ENCODE peak calls at places on chromosomes 4 and X, in eight cellular contexts. K, D, P, X, H, U, G and T are unnamed samples.

GRCh38 chr4:159071969-159072765 is 30.7 kb upstream of the RAPGEF2 start:
- DNase-seq in H (no peak), D (no peak), G (no peak), K (no peak), U (no peak), X (no peak), P (no peak), T (no peak)

GRCh38 chr4:150242820-150243458 is 164.7 kb downstream of the DCLK2 start:
- DNase-seq in K (no peak), U (no peak), H (peak), G (peak), X (no peak), D (no peak), P (peak), T (peak)

GRCh38 chrX:120309873-120310730 is 1.2 kb downstream of the TMEM255A start:
- DNase-seq in U (no peak), P (peak), D (no peak), G (no peak), K (no peak), X (no peak), H (no peak), T (no peak)

GRCh38 chrX:85992811-85993229 is 54.5 kb downstream of the CHM start:
- DNase-seq in K (no peak), H (no peak), P (no peak), D (no peak), G (peak), U (no peak), X (no peak), T (no peak)

GRCh38 chr4:128770807-128771206 is 38.7 kb upstream of the JADE1 start:
- DNase-seq in U (no peak), G (no peak), K (no peak), D (no peak), H (no peak), P (no peak), X (no peak), T (no peak)

GRCh38 chr4:10655968-10656367 is 28.6 kb downstream of the CLNK start:
- DNase-seq in G (peak), P (no peak), U (no peak), H (no peak), X (peak), K (no peak), D (no peak), T (no peak)

GRCh38 chrX:1876041-1876440 is 261.2 kb downstream of the ASMT start:
- DNase-seq in U (no peak), K (no peak), P (no peak), D (no peak), H (no peak), X (no peak), G (no peak), T (no peak)

GRCh38 chr4:80017125-80017854 is 55.7 kb downstream of the ANTXR2 start:
- DNase-seq in X (peak), H (no peak), D (no peak), U (no peak), P (no peak), G (no peak), K (peak), T (no peak)

GRCh38 chr4:31923634-31924033 is 1203.5 kb downstream of the PCDH7 start:
- DNase-seq in D (no peak), P (no peak), G (no peak), K (no peak), H (no peak), U (no peak), X (no peak), T (no peak)

GRCh38 chr4:67204441-67204840 is 340.9 kb downstream of the CENPC start:
- DNase-seq in G (no peak), D (no peak), K (no peak), X (no peak), H (no peak), P (no peak), U (no peak), T (no peak)

GRCh38 chr4:68326146-68326545 is 23.7 kb downstream of the YTHDC1 start:
- DNase-seq in D (no peak), X (no peak), H (no peak), U (no peak), P (no peak), G (no peak), K (no peak), T (no peak)

GRCh38 chr4:56742080-56742871 is 61.2 kb upstream of the HOPX start:
- DNase-seq in H (no peak), D (no peak), G (peak), U (no peak), X (no peak), P (no peak), K (peak), T (no peak)

GRCh38 chrX:25028726-25029125 is 13.0 kb upstream of the ARX start:
- DNase-seq in K (peak), G (no peak), D (no peak), X (peak), H (no peak), P (no peak), U (no peak), T (no peak)

GRCh38 chr4:126772662-126773061 is 860.1 kb upstream of the INTU start:
- DNase-seq in X (no peak), U (no peak), D (no peak), K (no peak), H (no peak), P (no peak), G (no peak), T (no peak)

GRCh38 chr4:107894138-107894603 is 37.2 kb upstream of the CYP2U1 start:
- DNase-seq in X (no peak), G (no peak), D (no peak), U (no peak), P (no peak), H (no peak), K (no peak), T (no peak)

GRCh38 chr4:80188457-80188800 is 8.9 kb upstream of the PRDM8 start:
- DNase-seq in G (no peak), D (no peak), U (no peak), K (no peak), H (no peak), P (no peak), X (no peak), T (no peak)

GRCh38 chrX:9378980-9379696 is 85.7 kb upstream of the TBL1X start:
- DNase-seq in P (no peak), X (no peak), U (no peak), H (no peak), D (no peak), G (no peak), K (peak), T (no peak)

GRCh38 chr4:24121395-24122175 is 231.7 kb upstream of the PPARGC1A start:
- DNase-seq in K (peak), P (no peak), H (no peak), G (no peak), X (no peak), U (no peak), D (no peak), T (no peak)

GRCh38 chr4:42420120-42420519 is 22.8 kb downstream of the SHISA3 start:
- DNase-seq in P (no peak), K (no peak), H (no peak), X (no peak), U (no peak), G (no peak), D (no peak), T (no peak)

GRCh38 chr4:121736735-121737351 is 28.1 kb downstream of the SMIM43 start:
- DNase-seq in D (no peak), H (peak), X (no peak), P (peak), K (no peak), G (peak), U (no peak), T (peak)

GRCh38 chrX:69182818-69183375 is 17.6 kb upstream of the PJA1 start:
- DNase-seq in K (no peak), U (no peak), P (no peak), X (no peak), D (no peak), G (no peak), H (no peak), T (no peak)